ENCODE peak calls at places on chromosomes 6 and 20, in five cellular contexts. A, Q, D, G and J are unnamed samples.

GRCh38 chr6:2853766-2854393 is 12.2 kb upstream of the SERPINB1 start:
- DNase-seq in D (no peak), A (peak; percentile 57), G (no peak), Q (no peak), J (peak; percentile 49)

GRCh38 chr6:9439931-9440330 is 974.9 kb downstream of the TFAP2A start:
- DNase-seq in G (no peak), Q (no peak), A (no peak), D (no peak), J (no peak)

GRCh38 chr6:44309092-44309491 is 4.1 kb downstream of the AARS2 start:
- DNase-seq in A (no peak), D (no peak), Q (no peak), G (no peak), J (no peak)

GRCh38 chr20:53080969-53081871 is 109.1 kb downstream of the TSHZ2 start:
- DNase-seq in D (peak; percentile 68), G (peak; percentile 65), A (peak; percentile 59), Q (no peak), J (no peak)

GRCh38 chr6:139409026-139409425 is 34.6 kb upstream of the CITED2 start:
- DNase-seq in G (no peak), D (no peak), Q (no peak), A (no peak), J (no peak)

GRCh38 chr6:78192057-78192456 is 539.2 kb downstream of the MEI4 start:
- DNase-seq in A (no peak), Q (no peak), D (no peak), G (no peak), J (no peak)

GRCh38 chr6:130362128-130362527 is 3.7 kb upstream of the TMEM200A start:
- DNase-seq in Q (no peak), G (no peak), D (no peak), A (no peak), J (no peak)

GRCh38 chr6:136753624-136754023 is 38.7 kb downstream of the MAP3K5 start:
- DNase-seq in G (no peak), A (no peak), Q (no peak), D (no peak), J (no peak)

GRCh38 chr6:33974030-33974429 is 170.2 kb upstream of the MLN start:
- DNase-seq in D (no peak), G (no peak), A (no peak), Q (no peak), J (no peak)

GRCh38 chr6:110395221-110395620 is 20.2 kb downstream of the DDO start:
- DNase-seq in A (no peak), Q (no peak), D (no peak), G (no peak), J (no peak)

GRCh38 chr20:21505810-21506530 is 7.9 kb downstream of the NKX2-2 start:
- DNase-seq in D (peak; percentile 74), G (peak; percentile 53), A (peak; percentile 48), Q (no peak), J (no peak)

GRCh38 chr6:2021713-2022125 is 223.7 kb downstream of the GMDS start:
- DNase-seq in G (peak; percentile 80), Q (peak; percentile 66), D (no peak), A (peak; percentile 38), J (peak; percentile 20)

GRCh38 chr20:59819496-59820203 is 113.8 kb downstream of the SYCP2 start:
- DNase-seq in G (no peak), D (no peak), A (no peak), Q (no peak), J (peak; percentile 3)

GRCh38 chr20:39674842-39675241 is 712.7 kb downstream of the DHX35 start:
- DNase-seq in D (no peak), G (no peak), A (no peak), Q (no peak), J (no peak)

GRCh38 chr20:21435576-21435975 is 38.2 kb upstream of the NKX2-4 start:
- DNase-seq in D (no peak), G (no peak), A (no peak), Q (no peak), J (no peak)

GRCh38 chr6:34560366-34561226 is 4.5 kb upstream of the SPDEF start:
- DNase-seq in G (peak; percentile 66), Q (no peak), A (no peak), D (no peak), J (no peak)

GRCh38 chr6:18263561-18264337 is 581 bp downstream of the DEK start:
- DNase-seq in Q (peak; percentile 35), D (peak; percentile 81), A (peak; percentile 67), G (peak; percentile 74), J (peak; percentile 65)

GRCh38 chr6:19753822-19754221 is 83.3 kb upstream of the ID4 start:
- DNase-seq in D (no peak), A (no peak), Q (no peak), G (no peak), J (no peak)

GRCh38 chr6:7529141-7529540 is 12.3 kb upstream of the DSP start:
- DNase-seq in A (no peak), D (no peak), G (no peak), Q (no peak), J (no peak)

GRCh38 chr20:23441850-23442313 is 2.4 kb downstream of the CSTL1 start:
- DNase-seq in D (no peak), G (peak; percentile 68), Q (peak; percentile 60), A (peak; percentile 55), J (peak; percentile 58)

GRCh38 chr6:155174576-155175174 is 89.1 kb upstream of the CLDN20 start:
- DNase-seq in G (peak; percentile 60), Q (no peak), D (no peak), A (peak; percentile 50), J (peak; percentile 35)

GRCh38 chr6:133704371-133704770 is 184.5 kb upstream of the TCF21 start:
- DNase-seq in G (no peak), Q (no peak), D (no peak), A (no peak), J (no peak)

GRCh38 chr20:45950330-45950646 is 15.8 kb downstream of the PCIF1 start:
- DNase-seq in Q (no peak), G (no peak), A (no peak), D (no peak), J (no peak)

GRCh38 chr6:52635049-52635577 is 35.8 kb upstream of the TMEM14A start:
- DNase-seq in D (no peak), A (no peak), G (no peak), Q (no peak), J (no peak)

GRCh38 chr6:82006027-82006738 is 241.4 kb downstream of the IBTK start:
- DNase-seq in A (peak; percentile 10), D (no peak), Q (no peak), G (no peak), J (no peak)

GRCh38 chr6:33632603-33633039 is 11.5 kb downstream of the ITPR3 start:
- DNase-seq in G (peak; percentile 45), D (no peak), Q (no peak), A (peak; percentile 55), J (no peak)

GRCh38 chr6:21666788-21667681 is 73.5 kb downstream of the SOX4 start:
- DNase-seq in Q (no peak), G (no peak), A (no peak), D (no peak), J (peak; percentile 26)

GRCh38 chr6:142478117-142478516 is 176.3 kb downstream of the ADGRG6 start:
- DNase-seq in D (no peak), Q (no peak), A (no peak), G (no peak), J (no peak)

GRCh38 chr20:45732199-45732598 is 10.1 kb downstream of the SPINT4 start:
- DNase-seq in G (no peak), D (no peak), A (no peak), Q (no peak), J (no peak)

GRCh38 chr6:31058128-31058894 is 48.0 kb downstream of the MUC22 start:
- DNase-seq in Q (no peak), D (no peak), A (no peak), G (no peak), J (no peak)

GRCh38 chr20:53757472-53757913 is 163.9 kb upstream of the ZNF217 start:
- DNase-seq in D (no peak), G (no peak), A (no peak), Q (no peak), J (no peak)

GRCh38 chr6:69775941-69776340 is 20.9 kb downstream of the LMBRD1 start:
- DNase-seq in Q (no peak), D (no peak), A (no peak), G (no peak), J (no peak)

GRCh38 chr20:35302421-35303335 is 10.5 kb upstream of the FAM83C start:
- DNase-seq in Q (no peak), D (no peak), A (no peak), G (no peak), J (no peak)

GRCh38 chr20:35305682-35306556 is 13.7 kb upstream of the FAM83C start:
- DNase-seq in G (peak; percentile 60), Q (no peak), A (no peak), D (no peak), J (no peak)

GRCh38 chr20:35303382-35303734 is 11.1 kb upstream of the FAM83C start:
- DNase-seq in D (no peak), A (no peak), Q (no peak), G (no peak), J (no peak)

GRCh38 chr20:35304956-35305355 is 12.7 kb upstream of the FAM83C start:
- DNase-seq in D (no peak), Q (no peak), A (no peak), G (no peak), J (no peak)

GRCh38 chr20:35303735-35304431 is 11.7 kb upstream of the FAM83C start:
- DNase-seq in Q (peak; percentile 65), G (peak; percentile 89), A (peak; percentile 84), D (peak; percentile 70), J (peak; percentile 83)
- H3K4me1 ChIP-seq in Q (no peaks in the 10 kb centered on the region), G (peaks cover 49% of the 10 kb centered on the region), A (peaks cover 24% of the 10 kb centered on the region), D (no peaks in the 10 kb centered on the region), J (no peaks in the 10 kb centered on the region)

GRCh38 chr20:18835850-18836249 is 22.3 kb downstream of the SCP2D1 start:
- DNase-seq in A (no peak), Q (no peak), G (no peak), D (no peak), J (no peak)
- TF ChIP-seq POLR2A in A (no peak), Q (no peak), G (no peak), D (no peak), J (no peak)

GRCh38 chr6:35590622-35591066 is 77.9 kb upstream of the TULP1 start:
- DNase-seq in G (no peak), A (peak; percentile 48), D (no peak), Q (peak; percentile 61), J (peak; percentile 79)
- H3K4me1 ChIP-seq in G (peaks cover 84% of the 10 kb centered on the region), A (peaks cover 54% of the 10 kb centered on the region), D (no peaks in the 10 kb centered on the region), Q (peaks cover 18% of the 10 kb centered on the region), J (peaks cover 11% of the 10 kb centered on the region)

GRCh38 chr20:62814709-62815065 is 2.2 kb upstream of the COL9A3 start:
- DNase-seq in D (no peak), Q (no peak), A (no peak), G (no peak), J (no peak)
- TF ChIP-seq POLR2A in D (no peak), Q (no peak), A (no peak), G (no peak), J (no peak)

DNA sequence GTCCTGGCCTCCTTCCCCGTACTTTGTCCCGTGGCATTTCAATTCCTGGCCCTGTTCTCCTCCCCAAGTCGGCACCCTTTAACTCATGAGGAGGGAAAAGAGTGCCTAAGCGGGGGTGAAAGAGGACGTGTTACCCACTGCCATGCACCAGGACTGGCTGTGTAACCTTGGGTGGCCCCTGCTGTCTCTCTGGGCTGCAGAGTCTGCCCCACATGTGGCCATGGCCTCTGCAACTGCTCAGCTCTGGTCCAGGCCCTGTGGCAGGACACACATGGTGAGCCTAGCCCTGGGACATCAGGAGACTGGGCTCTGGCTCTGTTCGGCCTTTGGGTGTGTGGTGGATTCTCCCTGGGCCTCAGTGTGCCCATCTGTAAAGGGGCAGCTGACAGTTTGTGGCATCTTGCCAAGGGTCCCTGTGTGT is 58.5 kb downstream of the SRC start:
- DNase-seq in G (no peak), A (no peak), D (no peak), Q (no peak), J (no peak)
- H3K4me1 ChIP-seq in G (peaks cover 9% of the 10 kb centered on the region), A (peaks cover 12% of the 10 kb centered on the region), D (no peaks in the 10 kb centered on the region), Q (no peaks in the 10 kb centered on the region), J (peaks cover 6% of the 10 kb centered on the region)

GRCh38 chr6:117482240-117483003 is at the start of gene DCBLD1:
- DNase-seq in G (peak; percentile 85), A (peak; percentile 81), D (peak; percentile 86), Q (peak; percentile 25), J (peak; percentile 60)
- TF ChIP-seq POLR2A in G (no peak), A (peak; percentile 72), D (peak; percentile 94), Q (peak; percentile 16), J (peak; percentile 47)